ENCODE peak calls at places on chromosomes 7 and 10, in nine cellular contexts. B is IMR-90, P is stomach, E is lower lobe of right lung, I is heart left ventricle, F is cardiac muscle cell, G is MM.1S, V is psoas muscle, X is astrocyte. K is an unnamed sample. For H3K27me3, the result is how much of the 10 kb centered on the place peaks cover.

GRCh38 chr10:59536151-59536550 is 173.5 kb downstream of the SLC16A9 start:
- DNase-seq in B (peak), P (no peak), E (no peak), I (no peak), F (peak), G (no peak), V (no peak), X (peak), K (no peak)

GRCh38 chr10:13450078-13450477 is 78.7 kb downstream of the BEND7 start:
- DNase-seq in B (peak), P (no peak), E (no peak), I (no peak), F (peak), G (no peak), V (no peak), X (peak), K (no peak)

GRCh38 chr7:30877010-30877740 is 34.5 kb upstream of the AQP1 start:
- DNase-seq in B (no peak), P (no peak), E (no peak), I (peak), F (no peak), G (no peak), V (no peak), X (peak), K (no peak)

GRCh38 chr10:28387141-28387540 is 84.3 kb upstream of the MPP7 start:
- DNase-seq in B (no peak), P (no peak), E (no peak), I (no peak), F (no peak), G (no peak), V (no peak), X (no peak), K (no peak)

GRCh38 chr10:110636932-110637557 is 7.1 kb upstream of the RBM20 start:
- DNase-seq in B (no peak), P (no peak), E (no peak), I (peak), F (no peak), G (no peak), V (peak), X (no peak), K (no peak)

GRCh38 chr7:44962483-44963251 is 16.1 kb downstream of the MYO1G start:
- DNase-seq in B (no peak), P (peak), E (no peak), I (no peak), F (peak), G (no peak), V (peak), X (peak), K (peak)

GRCh38 chr7:112422842-112423496 is 27.3 kb upstream of the IFRD1 start:
- DNase-seq in B (peak), P (peak), E (peak), I (peak), F (peak), G (no peak), V (peak), X (peak), K (peak)

GRCh38 chr7:55056068-55056467 is 37.3 kb downstream of the EGFR start:
- DNase-seq in B (no peak), P (no peak), E (no peak), I (no peak), F (no peak), G (no peak), V (no peak), X (no peak), K (no peak)

GRCh38 chr10:44673245-44673999 is 237.7 kb upstream of the TMEM72 start:
- DNase-seq in B (no peak), P (peak), E (no peak), I (no peak), F (no peak), G (no peak), V (no peak), X (no peak), K (no peak)

GRCh38 chr7:34748244-34749039 is 90.4 kb downstream of the NPSR1 start:
- DNase-seq in B (peak), P (peak), E (peak), I (peak), F (peak), G (peak), V (peak), X (peak), K (peak)

GRCh38 chr7:137983308-137984008 is 18.4 kb downstream of the CREB3L2 start:
- DNase-seq in B (no peak), P (no peak), E (no peak), I (no peak), F (no peak), G (no peak), V (peak), X (peak), K (no peak)

GRCh38 chr10:48745662-48746245 is 61.1 kb downstream of the WDFY4 start:
- DNase-seq in B (no peak), P (no peak), E (no peak), I (no peak), F (no peak), G (no peak), V (no peak), X (no peak), K (no peak)

GRCh38 chr10:74033724-74034123 is 35.8 kb downstream of the VCL start:
- DNase-seq in B (no peak), P (no peak), E (no peak), I (no peak), F (no peak), G (no peak), V (no peak), X (no peak), K (no peak)

GRCh38 chr7:79612027-79612426 is 158.6 kb upstream of the MAGI2 start:
- DNase-seq in B (no peak), P (no peak), E (no peak), I (no peak), F (no peak), G (no peak), V (no peak), X (no peak), K (no peak)

GRCh38 chr7:23938937-23939552 is 229.0 kb downstream of the STK31 start:
- DNase-seq in B (peak), P (peak), E (no peak), I (no peak), F (peak), G (peak), V (no peak), X (peak), K (no peak)

GRCh38 chr7:67716729-67717128 is 720.1 kb downstream of the TYW1 start:
- DNase-seq in B (no peak), P (no peak), E (no peak), I (no peak), F (peak), G (no peak), V (no peak), X (no peak), K (no peak)

GRCh38 chr7:27579565-27579964 is 83.1 kb downstream of the HIBADH start:
- DNase-seq in B (no peak), P (no peak), E (no peak), I (no peak), F (no peak), G (no peak), V (no peak), X (peak), K (no peak)

GRCh38 chr7:35753761-35754603 is 46.9 kb upstream of the SEPTIN7 start:
- DNase-seq in B (peak), P (no peak), E (no peak), I (peak), F (peak), G (no peak), V (peak), X (peak), K (no peak)

GRCh38 chr10:82826132-82826531 is 951.1 kb downstream of the NRG3 start:
- DNase-seq in B (no peak), P (no peak), E (no peak), I (no peak), F (peak), G (no peak), V (no peak), X (peak), K (no peak)

GRCh38 chr7:874036-874749 is 2.2 kb upstream of the GET4 start:
- DNase-seq in B (no peak), P (no peak), E (no peak), I (peak), F (peak), G (no peak), V (no peak), X (no peak), K (no peak)

GRCh38 chr7:116592445-116592844 is 67.6 kb downstream of the CAV1 start:
- DNase-seq in B (no peak), P (peak), E (peak), I (no peak), F (no peak), G (no peak), V (no peak), X (no peak), K (no peak)

GRCh38 chr7:16939161-16939560 is 57.4 kb upstream of the AGR3 start:
- DNase-seq in B (no peak), P (no peak), E (no peak), I (no peak), F (no peak), G (no peak), V (no peak), X (no peak), K (no peak)

GRCh38 chr10:97057836-97058235 is 127.9 kb downstream of the SLIT1 start:
- DNase-seq in B (no peak), P (no peak), E (no peak), I (no peak), F (no peak), G (no peak), V (no peak), X (no peak), K (peak)

GRCh38 chr10:97059006-97059871 is 126.5 kb downstream of the SLIT1 start:
- DNase-seq in B (no peak), P (no peak), E (no peak), I (peak), F (no peak), G (no peak), V (no peak), X (no peak), K (peak)

GRCh38 chr10:97060441-97061084 is 125.2 kb downstream of the SLIT1 start:
- DNase-seq in B (peak), P (no peak), E (no peak), I (peak), F (no peak), G (no peak), V (no peak), X (no peak), K (no peak)

GRCh38 chr10:97059872-97060205 is 125.9 kb downstream of the SLIT1 start:
- DNase-seq in B (no peak), P (no peak), E (no peak), I (peak), F (no peak), G (no peak), V (no peak), X (no peak), K (peak)

GRCh38 chr10:97058521-97058920 is 127.2 kb downstream of the SLIT1 start:
- DNase-seq in B (no peak), P (no peak), E (no peak), I (peak), F (no peak), G (no peak), V (no peak), X (no peak), K (peak)
- H3K27ac ChIP-seq in B (no peak), P (no peak), E (no peak), I (no peak), F (no peak), G (no peak), V (peak), X (no peak), K (no peak)

GRCh38 chr10:103897241-103897774 is 20.7 kb downstream of the STN1 start:
- DNase-seq in B (no peak), P (no peak), E (no peak), I (no peak), F (no peak), G (no peak), V (no peak), X (no peak), K (no peak)
- TF ChIP-seq CTCF in B (no peak), P (no peak), E (no peak), I (no peak), F (no peak), G (no peak), V (no peak), X (no peak), K (no peak)

GRCh38 chr10:1477578-1477977 is 259.7 kb downstream of the ADARB2 start:
- DNase-seq in B (no peak), P (no peak), E (no peak), I (no peak), F (no peak), G (no peak), V (no peak), X (no peak), K (no peak)
- H3K27me3 ChIP-seq in B (under half), P (under half), E (under half), I (under half), F (under half), G (under half), V (under half), X (under half), K (under half)

GRCh38 chr10:131174211-131174565 is 137.3 kb downstream of the TCERG1L start:
- DNase-seq in B (no peak), P (no peak), E (no peak), I (no peak), F (no peak), G (no peak), V (no peak), X (no peak), K (peak)
- H3K27ac ChIP-seq in B (no peak), P (no peak), E (no peak), I (no peak), F (no peak), G (no peak), V (no peak), X (no peak), K (no peak)

K was measured in upper lobe of right lung.